ENCODE peak calls at places on chromosomes 1 and 21, in six cellular contexts. X is foreskin fibroblast; B is activated effector memory CD4-positive, alpha-beta T cell treated with Interleukin-2 at 50 U/mL for 16 hours; U is cortex of kidney; N is NCI-H526 treated with DMSO at 0.1 percent for 48 hours; Q is T-cell. R is an unnamed sample.
A peak's percentile ranks its signal among the peaks of the same experiment; 100 is the strongest.

GRCh38 chr1:1157914-1158710 is 15.6 kb upstream of the TTLL10 start:
- DNase-seq in X (no peak), Q (peak; percentile 22), U (no peak), N (peak; percentile 65), B (peak; percentile 36), R (peak; percentile 58)

GRCh38 chr1:72564749-72565148 is 282.4 kb upstream of the NEGR1 start:
- DNase-seq in Q (no peak), U (no peak), B (no peak), X (no peak), N (no peak), R (no peak)

GRCh38 chr1:208500379-208500778 is 256.2 kb upstream of the PLXNA2 start:
- DNase-seq in B (no peak), U (no peak), X (no peak), N (no peak), Q (no peak), R (no peak)

GRCh38 chr1:201734776-201735175 is 94.2 kb upstream of the IPO9 start:
- DNase-seq in Q (no peak), U (no peak), X (no peak), B (no peak), N (no peak), R (no peak)

GRCh38 chr1:174358786-174359453 is 88.8 kb upstream of the GPR52 start:
- DNase-seq in N (no peak), U (no peak), X (no peak), B (no peak), Q (no peak), R (no peak)

GRCh38 chr1:5455056-5455455 is 537.2 kb downstream of the NPHP4 start:
- DNase-seq in N (no peak), Q (no peak), X (no peak), B (no peak), U (no peak), R (no peak)

GRCh38 chr1:230145953-230146476 is 79.0 kb downstream of the GALNT2 start:
- DNase-seq in Q (no peak), U (no peak), N (no peak), X (no peak), B (no peak), R (no peak)

GRCh38 chr1:23908453-23909341 is 4.5 kb downstream of the CNR2 start:
- DNase-seq in N (no peak), Q (peak; percentile 2), U (no peak), B (no peak), X (no peak), R (no peak)

GRCh38 chr21:21213297-21213696 is 215.1 kb downstream of the NCAM2 start:
- DNase-seq in X (no peak), N (no peak), Q (no peak), B (no peak), U (no peak), R (no peak)

GRCh38 chr1:7732331-7732730 is 38.8 kb upstream of the VAMP3 start:
- DNase-seq in X (no peak), B (no peak), U (no peak), N (no peak), Q (no peak), R (no peak)

GRCh38 chr1:117825414-117825813 is 104.0 kb downstream of the GDAP2 start:
- DNase-seq in N (no peak), B (no peak), X (no peak), Q (no peak), U (no peak), R (no peak)

GRCh38 chr21:43718872-43719747 is at the start of gene PDXK:
- DNase-seq in B (peak; percentile 67), N (peak; percentile 30), X (peak; percentile 80), Q (peak; percentile 67), U (peak; percentile 45), R (peak; percentile 85)

GRCh38 chr1:8389962-8390535 is 72.1 kb downstream of the SLC45A1 start:
- DNase-seq in B (no peak), N (no peak), X (no peak), Q (no peak), U (no peak), R (no peak)

GRCh38 chr1:198641966-198642656 is 3.3 kb downstream of the PTPRC start:
- DNase-seq in B (no peak), N (no peak), U (no peak), X (no peak), Q (no peak), R (no peak)

GRCh38 chr21:42858957-42859890 is 20.1 kb downstream of the WDR4 start:
- DNase-seq in U (no peak), Q (no peak), X (no peak), N (no peak), B (no peak), R (no peak)

GRCh38 chr1:164495915-164496314 is 63.1 kb upstream of the PBX1 start:
- DNase-seq in X (no peak), U (no peak), Q (no peak), B (no peak), N (no peak), R (no peak)

GRCh38 chr21:32096411-32096810 is 182.4 kb downstream of the MIS18A start:
- DNase-seq in X (no peak), N (no peak), U (no peak), B (no peak), Q (no peak), R (peak; percentile 42)

GRCh38 chr1:237911911-237912310 is 21.2 kb upstream of the ZP4 start:
- DNase-seq in U (no peak), N (no peak), Q (no peak), B (no peak), X (no peak), R (no peak)

R was measured in endothelial cell.